ENCODE peak calls at places on chromosome 10, in four cellular contexts. One of them, this sample, is unnamed.
A peak's percentile ranks its signal among the peaks of the same experiment; 100 is the strongest.

GRCh38 chr10:124392651-124393342 is 25.9 kb downstream of the OAT start:
- DNase-seq in HepG2: no peak
- DNase-seq in HEK293T: no peak
- DNase-seq in K562: no peak
- DNase-seq in this sample: no peak

GRCh38 chr10:1101946-1102345 is 45.8 kb downstream of the WDR37 start:
- DNase-seq in HEK293T: no peak
- DNase-seq in HepG2: no peak
- DNase-seq in K562: no peak
- DNase-seq in this sample: no peak

GRCh38 chr10:64148597-64148996 is 627.4 kb downstream of the REEP3 start:
- DNase-seq in HEK293T: no peak
- DNase-seq in K562: no peak
- DNase-seq in HepG2: no peak
- DNase-seq in this sample: no peak

GRCh38 chr10:116490028-116490662 is 55.6 kb upstream of the PNLIP start:
- DNase-seq in HEK293T: peak; percentile 40
- DNase-seq in K562: peak; percentile 26
- DNase-seq in HepG2: peak; percentile 5
- DNase-seq in this sample: no peak

GRCh38 chr10:52632591-52632990 is 140.0 kb downstream of the MBL2 start:
- DNase-seq in K562: no peak
- DNase-seq in HepG2: no peak
- DNase-seq in HEK293T: no peak
- DNase-seq in this sample: no peak

GRCh38 chr10:121131426-121132277 is 280.5 kb downstream of the WDR11 start:
- DNase-seq in HepG2: no peak
- DNase-seq in HEK293T: no peak
- DNase-seq in K562: no peak
- DNase-seq in this sample: no peak

GRCh38 chr10:28587970-28588290 is 55.0 kb downstream of the WAC start:
- DNase-seq in HEK293T: no peak
- DNase-seq in HepG2: no peak
- DNase-seq in K562: no peak
- DNase-seq in this sample: no peak

GRCh38 chr10:61463035-61463909 is 10.1 kb upstream of the TMEM26 start:
- DNase-seq in HepG2: no peak
- DNase-seq in K562: no peak
- DNase-seq in HEK293T: no peak
- DNase-seq in this sample: no peak

GRCh38 chr10:44827431-44828006 is 83.6 kb upstream of the TMEM72 start:
- DNase-seq in HEK293T: no peak
- DNase-seq in K562: no peak
- DNase-seq in HepG2: peak; percentile 50
- DNase-seq in this sample: no peak

GRCh38 chr10:86668297-86669165 is at the start of gene LDB3:
- DNase-seq in HEK293T: peak; percentile 46
- DNase-seq in K562: no peak
- DNase-seq in HepG2: no peak
- DNase-seq in this sample: peak; percentile 25

GRCh38 chr10:63247771-63248170 is 114.6 kb downstream of the NRBF2 start:
- DNase-seq in HepG2: no peak
- DNase-seq in HEK293T: no peak
- DNase-seq in K562: no peak
- DNase-seq in this sample: no peak

GRCh38 chr10:30833625-30833970 is 198.1 kb downstream of the ZNF438 start:
- DNase-seq in K562: no peak
- DNase-seq in HepG2: no peak
- DNase-seq in HEK293T: no peak
- DNase-seq in this sample: no peak

GRCh38 chr10:1185911-1186692 is 129.9 kb downstream of the WDR37 start:
- DNase-seq in HepG2: no peak
- DNase-seq in K562: no peak
- DNase-seq in HEK293T: no peak
- DNase-seq in this sample: no peak

GRCh38 chr10:95394161-95394880 is 103.5 kb upstream of the PDLIM1 start:
- DNase-seq in HEK293T: no peak
- DNase-seq in HepG2: peak; percentile 20
- DNase-seq in K562: peak; percentile 59
- DNase-seq in this sample: peak; percentile 55

GRCh38 chr10:110923856-110924493 is 4.6 kb downstream of the SHOC2 start:
- DNase-seq in HEK293T: no peak
- DNase-seq in HepG2: peak; percentile 67
- DNase-seq in K562: no peak
- DNase-seq in this sample: no peak

GRCh38 chr10:131855763-131856401 is 44.9 kb upstream of the PPP2R2D start:
- DNase-seq in HepG2: no peak
- DNase-seq in HEK293T: no peak
- DNase-seq in K562: no peak
- DNase-seq in this sample: no peak

GRCh38 chr10:101145750-101146391 is 14.8 kb downstream of the TLX1 start:
- DNase-seq in HepG2: no peak
- DNase-seq in K562: no peak
- DNase-seq in HEK293T: no peak
- DNase-seq in this sample: no peak

GRCh38 chr10:53952698-53953097 is 848.3 kb downstream of the PCDH15 start:
- DNase-seq in HepG2: no peak
- DNase-seq in K562: no peak
- DNase-seq in HEK293T: no peak
- DNase-seq in this sample: no peak

GRCh38 chr10:96271017-96271815 is at the start of gene BLNK:
- DNase-seq in K562: no peak
- DNase-seq in HEK293T: peak; percentile 28
- DNase-seq in HepG2: no peak
- DNase-seq in this sample: peak; percentile 92

GRCh38 chr10:27464993-27465392 is 39.1 kb upstream of the RAB18 start:
- DNase-seq in HEK293T: no peak
- DNase-seq in K562: no peak
- DNase-seq in HepG2: no peak
- DNase-seq in this sample: peak; percentile 12

GRCh38 chr10:3224241-3224640 is 51.7 kb upstream of the PITRM1 start:
- DNase-seq in HEK293T: no peak
- DNase-seq in K562: no peak
- DNase-seq in HepG2: no peak
- DNase-seq in this sample: no peak

GRCh38 chr10:3225589-3225988 is 53.0 kb upstream of the PITRM1 start:
- DNase-seq in HepG2: no peak
- DNase-seq in HEK293T: no peak
- DNase-seq in K562: no peak
- DNase-seq in this sample: no peak

GRCh38 chr10:3228610-3228945 is 56.0 kb upstream of the PITRM1 start:
- DNase-seq in K562: no peak
- DNase-seq in HEK293T: no peak
- DNase-seq in HepG2: no peak
- DNase-seq in this sample: no peak

GRCh38 chr10:3229815-3230214 is 57.2 kb upstream of the PITRM1 start:
- DNase-seq in HEK293T: no peak
- DNase-seq in K562: no peak
- DNase-seq in HepG2: no peak
- DNase-seq in this sample: no peak

GRCh38 chr10:3226960-3227724 is 54.6 kb upstream of the PITRM1 start:
- DNase-seq in HEK293T: no peak
- DNase-seq in HepG2: no peak
- DNase-seq in K562: no peak
- DNase-seq in this sample: no peak
- TF ChIP-seq TARDBP in HEK293T: no peak
- TF ChIP-seq TARDBP in HepG2: no peak
- TF ChIP-seq TARDBP in K562: no peak
- TF ChIP-seq TARDBP in this sample: no peak

DNA sequence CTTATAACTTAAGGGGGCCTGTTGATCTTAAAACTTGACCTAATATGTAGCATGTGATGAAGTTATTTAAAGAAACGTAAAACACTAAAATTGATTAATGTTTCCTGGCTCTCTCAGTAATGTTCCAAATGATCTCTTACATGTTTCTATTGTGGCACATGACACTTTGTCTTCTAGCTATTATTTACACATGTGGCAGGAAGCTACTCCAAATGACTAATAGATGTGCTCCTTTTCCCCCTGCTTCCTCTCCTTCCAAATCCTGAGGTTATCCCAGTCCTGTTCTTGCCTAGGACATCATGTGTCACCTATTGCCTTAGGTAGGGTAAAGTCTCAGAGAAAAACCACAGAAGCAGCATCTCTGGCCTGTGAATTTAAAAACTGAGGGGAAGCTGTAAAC is 89.4 kb downstream of the FAS start:
- DNase-seq in HepG2: no peak
- DNase-seq in K562: no peak
- DNase-seq in HEK293T: no peak
- DNase-seq in this sample: no peak
- TF ChIP-seq TARDBP in HepG2: no peak
- TF ChIP-seq TARDBP in K562: no peak
- TF ChIP-seq TARDBP in HEK293T: no peak
- TF ChIP-seq TARDBP in this sample: no peak

GRCh38 chr10:111990734-111991133 is 192.8 kb downstream of the GPAM start:
- DNase-seq in HepG2: no peak
- DNase-seq in K562: no peak
- DNase-seq in HEK293T: no peak
- DNase-seq in this sample: no peak
- TF ChIP-seq TARDBP in HepG2: no peak
- TF ChIP-seq TARDBP in K562: no peak
- TF ChIP-seq TARDBP in HEK293T: no peak
- TF ChIP-seq TARDBP in this sample: no peak

GRCh38 chr10:58641095-58641531 is 128.4 kb downstream of the BICC1 start:
- DNase-seq in K562: no peak
- DNase-seq in HepG2: peak; percentile 81
- DNase-seq in HEK293T: peak; percentile 14
- DNase-seq in this sample: no peak
- TF ChIP-seq TARDBP in K562: no peak
- TF ChIP-seq TARDBP in HepG2: no peak
- TF ChIP-seq TARDBP in HEK293T: no peak
- TF ChIP-seq TARDBP in this sample: no peak

GRCh38 chr10:49109669-49110335 is 5.5 kb downstream of the VSTM4 start:
- DNase-seq in K562: no peak
- DNase-seq in HEK293T: no peak
- DNase-seq in HepG2: no peak
- DNase-seq in this sample: no peak
- TF ChIP-seq TARDBP in K562: no peak
- TF ChIP-seq TARDBP in HEK293T: no peak
- TF ChIP-seq TARDBP in HepG2: no peak
- TF ChIP-seq TARDBP in this sample: no peak

GRCh38 chr10:125928928-125929585 is 32.7 kb downstream of the FANK1 start:
- DNase-seq in K562: no peak
- DNase-seq in HepG2: no peak
- DNase-seq in HEK293T: no peak
- DNase-seq in this sample: no peak
- TF ChIP-seq TARDBP in K562: no peak
- TF ChIP-seq TARDBP in HepG2: no peak
- TF ChIP-seq TARDBP in HEK293T: no peak
- TF ChIP-seq TARDBP in this sample: no peak

GRCh38 chr10:50846753-50847152 is 38.7 kb downstream of the A1CF start:
- DNase-seq in HepG2: no peak
- DNase-seq in K562: no peak
- DNase-seq in HEK293T: no peak
- DNase-seq in this sample: no peak
- TF ChIP-seq TARDBP in HepG2: no peak
- TF ChIP-seq TARDBP in K562: no peak
- TF ChIP-seq TARDBP in HEK293T: no peak
- TF ChIP-seq TARDBP in this sample: no peak

GRCh38 chr10:79404231-79404609 is 41.2 kb downstream of the ZCCHC24 start:
- DNase-seq in HEK293T: no peak
- DNase-seq in K562: no peak
- DNase-seq in HepG2: peak; percentile 66
- DNase-seq in this sample: no peak
- TF ChIP-seq TARDBP in HEK293T: no peak
- TF ChIP-seq TARDBP in K562: no peak
- TF ChIP-seq TARDBP in HepG2: no peak
- TF ChIP-seq TARDBP in this sample: no peak

GRCh38 chr10:23702977-23703414 is 264.1 kb downstream of the OTUD1 start:
- DNase-seq in HepG2: peak; percentile 58
- DNase-seq in K562: peak; percentile 14
- DNase-seq in HEK293T: peak; percentile 63
- DNase-seq in this sample: no peak
- TF ChIP-seq TARDBP in HepG2: no peak
- TF ChIP-seq TARDBP in K562: no peak
- TF ChIP-seq TARDBP in HEK293T: no peak
- TF ChIP-seq TARDBP in this sample: no peak

This sample was measured in GM12878.